ENCODE peak calls at places on chromosomes 12 and 14, in four cellular contexts. M is body of pancreas, Y is stomach, Q is mammary epithelial cell. C is an unnamed sample. For H3K4me1, the result is how much of the 10 kb centered on the place peaks cover.

GRCh38 chr12:76329163-76329562 is 19.1 kb downstream of the BBS10 start:
- DNase-seq in M (no peak), Y (no peak), Q (peak), C (no peak)

GRCh38 chr12:97112161-97112560 is 205.1 kb downstream of the NEDD1 start:
- DNase-seq in M (no peak), Y (no peak), Q (no peak), C (no peak)

GRCh38 chr12:3145546-3146310 is 68.5 kb downstream of the TSPAN9 start:
- DNase-seq in M (no peak), Y (no peak), Q (no peak), C (no peak)

GRCh38 chr14:61280092-61280525 is 1.0 kb downstream of the TMEM30B start:
- DNase-seq in M (peak), Y (peak), Q (no peak), C (no peak)

GRCh38 chr14:50792058-50792477 is 38.9 kb downstream of the NIN start:
- DNase-seq in M (no peak), Y (no peak), Q (no peak), C (peak)

GRCh38 chr12:11862794-11863193 is 207.9 kb upstream of the BCL2L14 start:
- DNase-seq in M (peak), Y (no peak), Q (no peak), C (no peak)

GRCh38 chr12:95997276-95997675 is 1.1 kb upstream of the HAL start:
- DNase-seq in M (no peak), Y (no peak), Q (peak), C (no peak)

GRCh38 chr14:30484976-30485375 is 74.0 kb upstream of the G2E3 start:
- DNase-seq in M (no peak), Y (no peak), Q (no peak), C (no peak)

GRCh38 chr12:50241178-50241577 is 42.1 kb downstream of the LIMA1 start:
- DNase-seq in M (no peak), Y (no peak), Q (no peak), C (no peak)

GRCh38 chr14:61358812-61359211 is 37.4 kb downstream of the PRKCH start:
- DNase-seq in M (no peak), Y (no peak), Q (no peak), C (no peak)

GRCh38 chr12:10194160-10194559 is 15.3 kb downstream of the TMEM52B start:
- DNase-seq in M (no peak), Y (no peak), Q (no peak), C (no peak)

GRCh38 chr12:48455116-48455515 is 17.2 kb upstream of the ANP32D start:
- DNase-seq in M (no peak), Y (no peak), Q (no peak), C (no peak)

GRCh38 chr14:69963966-69964365 is 84.8 kb downstream of the SMOC1 start:
- DNase-seq in M (no peak), Y (no peak), Q (no peak), C (no peak)

GRCh38 chr12:52256165-52256935 is 18.1 kb upstream of the KRT86 start:
- DNase-seq in M (no peak), Y (no peak), Q (no peak), C (no peak)

GRCh38 chr14:104723651-104724406 is at the start of gene ADSS1:
- DNase-seq in M (peak), Y (peak), Q (peak), C (peak)

GRCh38 chr12:29756741-29757390 is 26.9 kb downstream of the TMTC1 start:
- DNase-seq in M (no peak), Y (no peak), Q (peak), C (no peak)

GRCh38 chr12:126258190-126258589 is 1193.0 kb downstream of the AACS start:
- DNase-seq in M (no peak), Y (no peak), Q (no peak), C (no peak)

GRCh38 chr12:127809236-127809635 is 457.7 kb upstream of the TMEM132C start:
- DNase-seq in M (peak), Y (no peak), Q (no peak), C (no peak)

GRCh38 chr12:94171595-94171930 is 23.2 kb downstream of the PLXNC1 start:
- DNase-seq in M (no peak), Y (no peak), Q (no peak), C (no peak)

GRCh38 chr12:94170690-94171594 is 22.6 kb downstream of the PLXNC1 start:
- DNase-seq in M (no peak), Y (no peak), Q (no peak), C (no peak)

GRCh38 chr12:94168041-94168440 is 19.7 kb downstream of the PLXNC1 start:
- DNase-seq in M (no peak), Y (no peak), Q (no peak), C (no peak)

GRCh38 chr12:94169966-94170689 is 21.8 kb downstream of the PLXNC1 start:
- DNase-seq in M (no peak), Y (no peak), Q (no peak), C (no peak)

DNA sequence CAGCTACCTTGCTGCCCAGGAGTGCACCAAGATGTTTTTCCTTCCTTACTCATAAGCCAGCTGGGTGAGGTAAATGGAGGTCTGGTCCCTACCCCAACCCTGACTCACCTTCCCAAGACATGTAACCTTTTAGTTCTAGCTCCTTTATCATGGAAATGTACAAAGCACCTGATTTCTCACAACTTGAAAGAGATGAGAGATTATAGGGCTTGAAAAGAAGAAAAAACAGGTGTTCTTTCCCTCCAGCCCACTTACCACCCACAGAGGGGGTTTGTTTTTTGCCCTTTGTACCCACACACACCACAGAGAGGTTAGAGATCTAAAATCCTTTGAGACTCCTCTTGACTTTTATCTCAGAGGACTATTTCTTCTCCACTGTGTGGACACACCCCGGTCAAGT is 21.1 kb downstream of the PLXNC1 start:
- DNase-seq in M (no peak), Y (no peak), Q (no peak), C (no peak)
- H3K4me1 ChIP-seq in M (under half), Y (under half), Q (under half), C (under half)

GRCh38 chr12:26109343-26109841 is 15.4 kb downstream of the BHLHE41 start:
- DNase-seq in M (peak), Y (no peak), Q (no peak), C (no peak)
- H3K27ac ChIP-seq in M (peak), Y (peak), Q (no peak), C (no peak)

DNA sequence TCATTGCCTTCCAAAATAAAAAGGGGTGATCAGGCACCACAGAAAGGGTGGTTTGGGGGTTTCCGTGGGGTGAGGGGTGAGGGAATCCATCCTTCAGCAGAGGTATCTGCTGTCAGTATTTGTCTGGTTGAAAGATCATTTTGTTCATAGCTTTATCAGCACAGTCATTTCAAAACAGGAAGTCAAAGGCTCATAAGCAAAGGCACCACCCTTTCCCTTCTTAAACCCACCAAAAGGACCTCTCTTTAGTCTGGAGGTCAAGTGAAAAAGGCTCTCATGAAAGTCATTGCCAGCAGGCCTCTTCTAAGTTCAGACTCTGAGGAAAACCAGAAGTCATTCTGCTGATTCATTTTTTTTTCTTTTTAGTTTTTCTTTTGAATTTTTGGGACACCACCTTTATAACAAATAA is 6.2 kb downstream of the CHST11 start:
- DNase-seq in M (no peak), Y (no peak), Q (no peak), C (peak)
- H3K4me1 ChIP-seq in M (under half), Y (half or more), Q (under half), C (half or more)

GRCh38 chr14:57068511-57068910 is 200.2 kb downstream of the EXOC5 start:
- DNase-seq in M (no peak), Y (no peak), Q (no peak), C (no peak)
- H3K27ac ChIP-seq in M (no peak), Y (no peak), Q (no peak), C (no peak)

DNA sequence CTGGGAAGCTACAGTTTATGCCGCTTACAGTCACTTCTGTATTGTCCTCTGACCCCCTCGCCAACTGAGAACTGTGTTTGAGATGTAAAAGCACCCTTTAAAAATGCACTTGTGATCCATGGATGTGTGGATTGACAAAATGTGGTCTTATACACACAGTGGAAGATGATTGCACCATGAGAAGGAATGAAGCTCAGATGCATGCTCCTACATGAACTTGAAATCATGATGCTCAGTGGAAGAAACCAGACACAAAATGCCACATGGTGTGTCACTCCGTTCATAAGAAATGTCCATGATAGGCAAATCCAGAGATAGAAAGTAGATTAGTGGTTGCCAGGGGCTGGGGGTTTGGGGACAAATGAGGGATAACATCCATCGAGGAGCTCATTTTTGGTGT is 58.0 kb downstream of the PITPNM2 start:
- DNase-seq in M (no peak), Y (no peak), Q (peak), C (no peak)
- H3K4me1 ChIP-seq in M (under half), Y (under half), Q (half or more), C (under half)

GRCh38 chr12:45234134-45234865 is 18.4 kb downstream of the ANO6 start:
- DNase-seq in M (no peak), Y (no peak), Q (peak), C (no peak)

GRCh38 chr12:45231515-45232145 is 15.7 kb downstream of the ANO6 start:
- DNase-seq in M (no peak), Y (no peak), Q (peak), C (no peak)

GRCh38 chr12:45232771-45233372 is 17.0 kb downstream of the ANO6 start:
- DNase-seq in M (peak), Y (peak), Q (peak), C (no peak)

GRCh38 chr12:45232146-45232731 is 16.3 kb downstream of the ANO6 start:
- DNase-seq in M (no peak), Y (no peak), Q (no peak), C (no peak)

GRCh38 chr12:45235087-45236025 is 19.5 kb downstream of the ANO6 start:
- DNase-seq in M (peak), Y (no peak), Q (peak), C (no peak)
- H3K27ac ChIP-seq in M (peak), Y (peak), Q (peak), C (no peak)

C was measured in CD4-positive, alpha-beta memory T cell.